ENCODE peak calls at places on chromosomes 1 and 21, in six cellular contexts. A is IMR-90, Q is lower lobe of right lung, N is ovary, I is OCI-LY7, K is fibroblast of lung. Y is an unnamed sample.
A peak's percentile ranks its signal among the peaks of the same experiment; 100 is the strongest.

GRCh38 chr1:22709891-22710687 is 550 bp upstream of the EPHB2 start:
- DNase-seq in A (peak; percentile 64), I (peak; percentile 60), K (peak; percentile 71), N (peak; percentile 80), Q (peak; percentile 67), Y (no peak)

GRCh38 chr1:180925471-180926051 is 12.9 kb downstream of the KIAA1614 start:
- DNase-seq in N (no peak), Q (no peak), I (no peak), K (no peak), A (no peak), Y (no peak)

GRCh38 chr1:3261969-3262579 is 192.4 kb upstream of the ARHGEF16 start:
- DNase-seq in A (no peak), K (no peak), I (no peak), N (no peak), Q (no peak), Y (no peak)

GRCh38 chr1:202107321-202107761 is 15.4 kb upstream of the GPR37L1 start:
- DNase-seq in K (no peak), N (no peak), I (no peak), Q (peak; percentile 68), A (no peak), Y (no peak)

GRCh38 chr1:26410706-26411623 is at the start of gene LIN28A:
- DNase-seq in I (no peak), N (no peak), A (no peak), K (no peak), Q (no peak), Y (no peak)

GRCh38 chr1:215043405-215043804 is 39.1 kb upstream of the KCNK2 start:
- DNase-seq in N (no peak), I (no peak), Q (no peak), K (no peak), A (no peak), Y (no peak)

GRCh38 chr1:59214764-59215208 is 82.1 kb upstream of the FGGY start:
- DNase-seq in K (peak; percentile 86), A (peak; percentile 74), N (no peak), I (no peak), Q (peak; percentile 74), Y (no peak)

GRCh38 chr1:112985123-112985522 is 29.1 kb upstream of the SLC16A1 start:
- DNase-seq in K (no peak), N (no peak), Q (no peak), I (no peak), A (no peak), Y (no peak)

GRCh38 chr1:181704556-181704955 is 221.2 kb downstream of the CACNA1E start:
- DNase-seq in A (no peak), Q (no peak), K (no peak), I (no peak), N (no peak), Y (no peak)

GRCh38 chr1:151128800-151129199 is 17.6 kb downstream of the SEMA6C start:
- DNase-seq in Q (no peak), K (no peak), A (no peak), N (no peak), I (no peak), Y (no peak)

GRCh38 chr1:44637590-44638411 is 36.5 kb downstream of the TMEM53 start:
- DNase-seq in I (no peak), A (no peak), Q (no peak), N (no peak), K (no peak), Y (no peak)

GRCh38 chr1:6345009-6345408 is 48.6 kb downstream of the ACOT7 start:
- DNase-seq in Q (no peak), K (no peak), A (no peak), N (no peak), I (no peak), Y (no peak)

GRCh38 chr1:56973898-56974752 is 8.3 kb upstream of the C8B start:
- DNase-seq in I (no peak), K (no peak), A (no peak), N (no peak), Q (no peak), Y (no peak)

GRCh38 chr1:236766506-236766905 is 28.6 kb upstream of the MTR start:
- DNase-seq in Q (no peak), N (no peak), A (no peak), I (no peak), K (no peak), Y (no peak)

GRCh38 chr1:46480959-46481646 is 8.5 kb upstream of the DMBX1 start:
- DNase-seq in K (no peak), I (no peak), N (no peak), Q (no peak), A (no peak), Y (no peak)

GRCh38 chr1:19390166-19390850 is 78.2 kb downstream of the SLC66A1 start:
- DNase-seq in I (no peak), A (no peak), Q (no peak), N (no peak), K (no peak), Y (no peak)

GRCh38 chr1:226711976-226712778 is 26.9 kb downstream of the ITPKB start:
- DNase-seq in N (no peak), K (no peak), I (peak; percentile 86), A (no peak), Q (no peak), Y (no peak)

GRCh38 chr1:205530116-205530515 is 25.6 kb downstream of the CDK18 start:
- DNase-seq in Q (no peak), A (no peak), I (no peak), K (no peak), N (no peak), Y (no peak)

GRCh38 chr1:200625381-200625824 is 4.9 kb upstream of the KIF14 start:
- DNase-seq in Q (no peak), N (no peak), K (peak; percentile 23), I (no peak), A (peak; percentile 56), Y (no peak)

GRCh38 chr1:155128755-155129473 is 1.2 kb downstream of the EFNA1 start:
- DNase-seq in N (no peak), A (no peak), Q (peak; percentile 55), I (no peak), K (no peak), Y (no peak)

GRCh38 chr1:21868941-21869454 is 56.9 kb downstream of the LDLRAD2 start:
- DNase-seq in N (no peak), K (no peak), A (no peak), I (no peak), Q (no peak), Y (no peak)

GRCh38 chr1:86227026-86227425 is 70.5 kb upstream of the COL24A1 start:
- DNase-seq in Q (no peak), N (no peak), A (no peak), K (no peak), I (no peak), Y (no peak)

GRCh38 chr1:9848022-9848421 is 24.3 kb upstream of the CLSTN1 start:
- DNase-seq in Q (no peak), K (no peak), I (no peak), N (no peak), A (no peak), Y (no peak)

DNA sequence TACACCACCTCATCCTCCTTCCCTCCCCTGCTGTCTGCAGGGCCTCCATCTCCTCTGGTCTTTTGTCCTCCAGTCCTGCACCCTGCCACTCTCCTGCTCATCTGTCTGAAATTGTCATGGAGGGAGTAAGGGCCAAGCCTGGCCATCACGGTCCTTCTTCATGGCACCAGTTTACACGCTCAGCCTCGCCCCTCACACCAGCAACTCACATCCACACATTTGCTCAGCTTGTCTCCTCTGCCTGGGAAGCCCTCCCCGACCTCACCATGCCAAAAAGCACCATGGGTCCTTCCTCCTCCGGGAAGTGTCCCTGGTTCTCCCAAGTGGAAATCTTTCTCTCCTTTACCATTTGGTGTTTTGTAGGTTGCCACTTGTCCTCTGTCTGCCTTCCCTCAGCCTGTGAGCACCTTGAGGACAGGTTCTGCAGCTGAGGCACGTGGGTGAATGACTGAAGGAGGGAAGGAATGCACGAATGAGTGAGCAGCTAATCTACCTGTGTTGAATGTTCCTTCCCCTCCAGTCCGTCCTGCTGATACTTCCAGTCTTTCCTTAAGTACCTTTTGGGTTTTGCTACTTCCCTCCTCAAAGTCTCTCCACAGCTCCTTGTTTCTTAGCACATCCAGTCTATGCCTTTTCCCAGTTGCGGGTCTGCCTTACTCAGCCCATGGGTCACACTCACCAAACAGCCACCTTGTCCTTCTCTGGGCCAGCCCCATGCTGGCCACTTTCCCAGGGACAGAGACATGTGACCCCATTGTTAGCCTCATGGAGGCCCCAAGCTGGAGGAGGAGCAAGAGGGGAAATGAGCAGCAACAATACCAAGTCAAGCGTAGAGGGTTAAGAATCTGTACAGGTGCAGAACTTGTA is 2.3 kb upstream of the SLC2A1 start:
- DNase-seq in N (no peak), A (no peak), Q (no peak), I (peak; percentile 64), K (no peak), Y (no peak)
- H3K4me1 ChIP-seq in N (peaks cover 4% of the 10 kb centered on the region), A (peaks cover 30% of the 10 kb centered on the region), Q (peaks cover 23% of the 10 kb centered on the region), I (peaks cover 50% of the 10 kb centered on the region), K (peaks cover 16% of the 10 kb centered on the region), Y (peaks cover 22% of the 10 kb centered on the region)

GRCh38 chr21:45022348-45022675 is 52.1 kb upstream of the ADARB1 start:
- DNase-seq in I (no peak), A (no peak), N (no peak), Q (no peak), K (no peak), Y (no peak)
- H3K4me1 ChIP-seq in I (no peaks in the 10 kb centered on the region), A (peaks cover 4% of the 10 kb centered on the region), N (peaks cover 2% of the 10 kb centered on the region), Q (no peaks in the 10 kb centered on the region), K (no peaks in the 10 kb centered on the region), Y (no peaks in the 10 kb centered on the region)

DNA sequence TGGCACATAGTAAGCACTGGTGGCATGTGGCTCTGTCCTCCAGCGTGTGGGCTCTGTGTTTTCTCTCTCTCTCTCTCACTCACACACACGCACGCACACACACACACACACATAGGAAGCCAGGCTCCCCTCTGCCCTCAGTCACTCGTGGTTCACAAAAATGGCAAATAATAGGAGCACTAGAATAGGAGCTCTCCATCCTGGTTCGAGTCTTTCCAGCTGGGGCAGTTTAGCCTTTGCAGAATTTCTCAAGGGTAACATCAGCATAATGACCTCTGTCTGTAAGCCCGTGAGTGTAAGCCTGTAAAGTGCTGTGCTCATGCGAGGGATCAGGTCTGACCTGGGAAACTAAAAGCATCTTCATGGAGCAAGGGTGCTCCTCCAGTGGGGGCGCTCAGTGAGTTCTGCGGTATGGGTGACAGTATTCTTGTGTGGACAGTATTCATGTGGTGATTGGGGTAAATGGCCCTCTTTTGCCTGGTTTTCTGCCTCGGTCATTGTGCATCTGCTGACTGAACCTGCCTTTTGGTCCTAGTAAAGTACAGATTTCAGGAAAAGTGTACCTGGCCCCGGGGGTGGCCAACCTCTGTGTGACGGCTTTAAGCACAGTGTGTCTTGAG is 839 bp upstream of the ZC3H12A start:
- DNase-seq in I (peak; percentile 47), N (peak; percentile 41), A (no peak), K (no peak), Q (no peak), Y (no peak)
- H3K4me1 ChIP-seq in I (peaks cover 40% of the 10 kb centered on the region), N (peaks cover 31% of the 10 kb centered on the region), A (peaks cover 46% of the 10 kb centered on the region), K (peaks cover 46% of the 10 kb centered on the region), Q (peaks cover 69% of the 10 kb centered on the region), Y (peaks cover 57% of the 10 kb centered on the region)

DNA sequence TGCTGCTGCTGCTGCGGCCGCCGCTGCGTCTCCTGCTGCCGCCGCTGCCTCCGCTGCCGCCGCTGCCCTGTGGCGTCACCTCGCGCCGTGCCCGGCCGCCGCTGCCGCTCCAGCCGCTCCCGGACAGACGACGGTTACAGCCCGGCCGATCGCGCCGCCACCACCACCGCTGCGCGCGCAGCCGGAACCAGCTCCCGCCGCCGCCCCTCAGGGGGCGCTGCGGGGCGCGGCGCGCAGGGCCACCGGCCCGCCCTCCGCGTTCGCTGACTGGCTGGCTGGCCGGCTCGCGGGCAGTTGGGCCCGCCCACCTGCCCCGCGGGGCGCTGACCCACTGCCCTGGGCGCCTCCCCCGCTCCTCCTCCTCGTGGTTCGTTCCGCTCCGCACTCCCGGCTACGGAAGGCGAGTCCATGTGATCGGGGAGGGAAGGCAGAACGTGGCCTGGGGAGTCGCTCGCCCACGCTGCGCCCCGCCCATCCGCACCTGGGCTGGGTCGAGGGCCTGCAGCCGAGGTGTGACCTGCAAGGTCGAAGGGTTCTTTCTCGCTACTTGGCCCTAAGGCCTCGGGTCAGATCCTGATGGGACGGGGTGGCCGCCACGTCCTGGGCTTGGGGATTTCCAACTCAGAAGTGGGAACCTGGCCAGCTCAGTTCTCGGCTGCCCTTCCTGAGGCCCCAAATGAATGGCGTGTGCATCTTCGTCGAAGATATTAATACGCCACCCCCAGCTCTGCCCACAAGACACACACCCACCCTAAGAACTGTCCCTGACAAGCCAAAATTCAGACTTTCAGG is at the start of gene PTP4A2:
- DNase-seq in N (peak; percentile 96), I (peak; percentile 94), K (peak; percentile 94), A (peak; percentile 88), Q (peak; percentile 97), Y (peak; percentile 91)
- H3K4me1 ChIP-seq in N (peaks cover 7% of the 10 kb centered on the region), I (peaks cover 78% of the 10 kb centered on the region), K (peaks cover 16% of the 10 kb centered on the region), A (peaks cover 16% of the 10 kb centered on the region), Q (peaks cover 84% of the 10 kb centered on the region), Y (peaks cover 80% of the 10 kb centered on the region)